ENCODE peak calls at places on chromosomes 4 and X, in nine cellular contexts. B, R, H, P, A, U, M, E and F are unnamed samples.
A peak's percentile ranks its signal among the peaks of the same experiment; 100 is the strongest.

GRCh38 chrX:34918091-34918736 is 24.4 kb upstream of the FAM47B start:
- DNase-seq in B (no peak), R (no peak), H (peak; percentile 48), P (no peak), A (no peak), U (no peak), M (no peak), E (no peak), F (no peak)

GRCh38 chrX:14607446-14607845 is 78.1 kb downstream of the GLRA2 start:
- DNase-seq in B (no peak), R (no peak), H (no peak), P (no peak), A (no peak), U (no peak), M (no peak), E (no peak), F (no peak)

GRCh38 chrX:132612990-132613564 is 124.2 kb upstream of the MBNL3 start:
- DNase-seq in B (peak; percentile 59), R (peak; percentile 46), H (peak; percentile 16), P (no peak), A (no peak), U (peak; percentile 81), M (peak; percentile 58), E (no peak), F (no peak)

GRCh38 chr4:23572382-23572781 is 317.5 kb downstream of the PPARGC1A start:
- DNase-seq in B (no peak), R (no peak), H (no peak), P (no peak), A (no peak), U (no peak), M (no peak), E (no peak), F (no peak)

GRCh38 chr4:55887594-55887993 is 34.1 kb downstream of the EXOC1 start:
- DNase-seq in B (no peak), R (no peak), H (no peak), P (no peak), A (no peak), U (no peak), M (peak; percentile 21), E (no peak), F (no peak)

GRCh38 chr4:114264877-114265291 is 285.4 kb upstream of the ARSJ start:
- DNase-seq in B (no peak), R (no peak), H (peak; percentile 33), P (no peak), A (no peak), U (no peak), M (no peak), E (no peak), F (no peak)

GRCh38 chr4:125719987-125720386 is 405.2 kb downstream of the FAT4 start:
- DNase-seq in B (no peak), R (peak; percentile 31), H (no peak), P (no peak), A (no peak), U (no peak), M (no peak), E (peak; percentile 88), F (peak; percentile 30)

GRCh38 chr4:42642136-42642797 is 14.6 kb downstream of the ATP8A1 start:
- DNase-seq in B (no peak), R (no peak), H (no peak), P (no peak), A (no peak), U (no peak), M (no peak), E (no peak), F (no peak)

GRCh38 chr4:110959041-110959643 is 336.3 kb upstream of the PITX2 start:
- DNase-seq in B (no peak), R (no peak), H (peak; percentile 62), P (peak; percentile 6), A (no peak), U (no peak), M (no peak), E (no peak), F (no peak)

GRCh38 chr4:45472490-45472889 is 651.4 kb downstream of the GABRG1 start:
- DNase-seq in B (no peak), R (no peak), H (no peak), P (no peak), A (no peak), U (no peak), M (no peak), E (no peak), F (no peak)

GRCh38 chrX:20382082-20382481 is 115.4 kb upstream of the RPS6KA3 start:
- DNase-seq in B (no peak), R (no peak), H (no peak), P (no peak), A (no peak), U (no peak), M (no peak), E (no peak), F (no peak)

GRCh38 chrX:132958086-132958703 is at the start of gene HS6ST2:
- DNase-seq in B (peak; percentile 60), R (peak; percentile 58), H (no peak), P (no peak), A (no peak), U (peak; percentile 64), M (peak; percentile 65), E (no peak), F (no peak)

GRCh38 chr4:182738283-182739047 is 178.7 kb downstream of the DCTD start:
- DNase-seq in B (no peak), R (no peak), H (no peak), P (no peak), A (no peak), U (no peak), M (no peak), E (no peak), F (no peak)

GRCh38 chr4:185028625-185029024 is 10.3 kb downstream of the HELT start:
- DNase-seq in B (no peak), R (no peak), H (no peak), P (no peak), A (no peak), U (no peak), M (no peak), E (no peak), F (peak; percentile 84)

GRCh38 chr4:105765690-105766407 is 57.3 kb downstream of the GSTCD start:
- DNase-seq in B (no peak), R (peak; percentile 28), H (peak; percentile 80), P (peak; percentile 61), A (no peak), U (no peak), M (no peak), E (no peak), F (no peak)

GRCh38 chr4:142984871-142985585 is 138.9 kb upstream of the INPP4B start:
- DNase-seq in B (no peak), R (peak; percentile 8), H (peak; percentile 16), P (no peak), A (no peak), U (peak; percentile 24), M (peak; percentile 38), E (no peak), F (no peak)
- TF ChIP-seq CTCF in B (no peak), R (peak; percentile 57), H (peak; percentile 48), P (peak; percentile 52), A (no peak), U (peak; percentile 36), M (peak; percentile 47), E (peak; percentile 59), F (peak; percentile 56)

DNA sequence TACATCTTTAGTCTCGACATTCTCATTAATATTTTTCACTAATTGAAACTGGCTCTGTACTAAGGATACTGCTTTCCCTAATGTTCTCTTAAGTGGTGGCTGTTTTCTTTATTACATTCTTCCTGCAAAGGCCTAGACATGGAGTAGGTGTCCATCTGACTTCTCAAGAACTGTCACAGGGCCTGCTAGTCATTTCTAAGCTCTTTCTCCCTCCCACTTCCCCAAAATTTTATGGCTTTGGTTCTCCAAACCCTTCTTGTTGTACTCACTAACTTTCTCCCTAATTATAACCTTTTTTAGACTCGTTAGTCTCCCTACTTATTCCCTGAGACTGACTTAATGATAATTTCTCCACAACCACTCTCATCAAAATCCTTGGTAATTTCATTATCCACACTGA is 133.3 kb downstream of the SPOCK3 start:
- DNase-seq in B (no peak), R (no peak), H (no peak), P (no peak), A (no peak), U (no peak), M (no peak), E (no peak), F (no peak)
- H3K4me3 ChIP-seq in B (no peak overlapping the region), R (no peak overlapping the region), H (no peak overlapping the region), P (no peak overlapping the region), A (no peak overlapping the region), U (no peak overlapping the region), M (no peak overlapping the region), E (no peak overlapping the region), F (no peak overlapping the region)

DNA sequence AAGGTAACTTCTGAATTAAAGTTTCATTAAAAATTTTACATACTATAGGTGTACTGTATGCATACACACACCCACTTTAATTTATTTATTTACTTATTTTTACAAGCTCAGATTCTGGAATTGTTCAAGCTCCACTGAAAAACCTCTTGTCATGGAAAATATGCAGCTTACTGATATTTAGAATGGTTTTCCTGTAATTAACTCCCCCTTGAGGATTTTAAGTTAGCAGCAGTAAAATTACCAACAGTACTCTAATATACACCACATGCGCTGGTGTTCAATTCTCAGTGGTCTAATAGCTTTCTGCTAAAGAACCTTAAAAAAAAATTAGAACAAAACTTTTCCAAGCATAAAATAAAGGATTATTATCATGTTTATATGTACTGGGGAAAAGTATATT is 12.0 kb downstream of the MAB21L2 start:
- DNase-seq in B (no peak), R (no peak), H (peak; percentile 35), P (no peak), A (no peak), U (no peak), M (no peak), E (no peak), F (peak; percentile 21)
- TF ChIP-seq CTCF in B (no peak), R (no peak), H (peak; percentile 56), P (no peak), A (no peak), U (peak; percentile 41), M (peak; percentile 11), E (no peak), F (no peak)

DNA sequence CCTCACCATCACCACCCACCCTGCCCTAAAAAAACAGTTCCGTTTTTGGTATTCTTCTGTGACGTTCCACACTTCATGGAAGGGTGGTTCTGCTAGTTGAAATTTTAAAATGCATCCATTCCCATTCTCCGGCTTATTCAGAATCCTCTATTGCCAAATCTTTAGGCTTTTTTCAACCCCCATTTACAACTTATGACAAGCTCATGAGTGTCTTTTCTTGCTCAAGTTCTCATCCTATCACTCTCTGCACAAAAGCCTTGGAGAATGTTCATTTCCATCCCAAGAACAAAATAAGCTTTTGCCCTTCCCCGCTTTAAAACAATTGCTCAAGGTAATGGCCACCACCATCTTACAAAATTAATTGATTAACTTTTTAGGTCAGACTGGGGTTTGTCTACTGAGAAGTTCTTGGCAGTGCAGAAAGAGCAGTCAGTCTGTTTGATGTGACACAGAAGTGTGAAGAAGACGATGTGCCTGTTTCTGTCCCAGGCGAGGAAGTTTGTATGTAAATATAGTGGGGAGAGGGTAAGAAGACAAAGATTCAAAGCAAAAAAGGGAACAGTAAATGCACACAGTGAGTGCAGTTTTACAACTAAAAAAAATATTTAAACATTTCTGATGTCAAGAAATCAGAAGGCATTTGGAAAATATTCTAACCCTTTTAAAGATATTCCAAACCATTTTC is 264.7 kb downstream of the RAPGEF2 start:
- DNase-seq in B (no peak), R (no peak), H (peak; percentile 10), P (no peak), A (no peak), U (no peak), M (no peak), E (no peak), F (no peak)
- H3K4me3 ChIP-seq in B (no peak overlapping the region), R (no peak overlapping the region), H (no peak overlapping the region), P (no peak overlapping the region), A (no peak overlapping the region), U (no peak overlapping the region), M (no peak overlapping the region), E (no peak overlapping the region), F (no peak overlapping the region)

GRCh38 chr4:173192375-173193162 is 24.0 kb downstream of the GALNT7 start:
- DNase-seq in B (no peak), R (no peak), H (no peak), P (no peak), A (no peak), U (no peak), M (no peak), E (no peak), F (no peak)
- TF ChIP-seq CTCF in B (no peak), R (no peak), H (no peak), P (peak; percentile 19), A (no peak), U (no peak), M (peak; percentile 11), E (peak; percentile 69), F (no peak)